ENCODE peak calls at places on chromosomes 2 and 18, in seven cellular contexts. T is hypothalamus, U is HFF-Myc, C is sciatic nerve, V is AG04449, Q is NCI-H1092 treated with DMSO at 0.1 percent for 48 hours, M is GM10248. D is an unnamed sample.

GRCh38 chr2:149313512-149313972 is 16.8 kb upstream of the LYPD6 start:
- DNase-seq in Q (peak; percentile 95), T (no peak), U (peak; percentile 19), M (peak; percentile 62), V (no peak), C (no peak), D (peak; percentile 71)

GRCh38 chr2:165469417-165469816 is at the start of gene CSRNP3:
- DNase-seq in C (peak; percentile 68), V (peak; percentile 23), U (peak; percentile 72), M (no peak), T (peak; percentile 28), Q (peak; percentile 94), D (peak; percentile 87)

GRCh38 chr2:88549616-88550292 is 77.5 kb downstream of the EIF2AK3 start:
- DNase-seq in V (no peak), Q (no peak), M (no peak), T (no peak), C (no peak), U (no peak), D (no peak)

GRCh38 chr2:102070058-102070642 is 72.4 kb upstream of the IL1R1 start:
- DNase-seq in C (peak; percentile 85), V (no peak), M (no peak), Q (no peak), U (no peak), T (no peak), D (no peak)

GRCh38 chr2:27798948-27799645 is 27.6 kb downstream of the MRPL33 start:
- DNase-seq in T (no peak), V (peak; percentile 100), U (peak; percentile 100), Q (no peak), C (no peak), M (no peak), D (peak; percentile 100)

GRCh38 chr2:168033966-168034365 is 213.4 kb downstream of the STK39 start:
- DNase-seq in U (no peak), C (no peak), M (no peak), Q (no peak), V (no peak), T (no peak), D (peak; percentile 83)

GRCh38 chr2:17918789-17919188 is 40.3 kb downstream of the KCNS3 start:
- DNase-seq in T (no peak), Q (no peak), V (no peak), U (no peak), C (no peak), M (no peak), D (peak; percentile 1)

GRCh38 chr2:190503088-190503487 is 31.4 kb downstream of the NEMP2 start:
- DNase-seq in Q (no peak), V (no peak), U (no peak), T (no peak), M (no peak), C (no peak), D (no peak)

GRCh38 chr2:72917138-72917874 is at the start of gene EMX1:
- DNase-seq in M (peak; percentile 85), U (no peak), T (no peak), C (no peak), Q (peak; percentile 37), V (no peak), D (peak; percentile 45)

GRCh38 chr2:66714651-66715050 is 279.7 kb downstream of the MEIS1 start:
- DNase-seq in C (no peak), U (no peak), Q (no peak), T (no peak), M (no peak), V (peak; percentile 44), D (no peak)

GRCh38 chr2:118672571-118673158 is 174.8 kb downstream of the EN1 start:
- DNase-seq in Q (no peak), C (no peak), M (no peak), V (no peak), T (no peak), U (no peak), D (no peak)

GRCh38 chr2:214960677-214961076 is 151.2 kb upstream of the BARD1 start:
- DNase-seq in C (no peak), V (no peak), M (no peak), T (no peak), Q (no peak), U (no peak), D (peak; percentile 37)

GRCh38 chr2:144208924-144209323 is 311.0 kb downstream of the ZEB2 start:
- DNase-seq in Q (no peak), V (no peak), C (no peak), U (no peak), M (no peak), T (no peak), D (no peak)

GRCh38 chr2:172198908-172199307 is 96.2 kb upstream of the DLX2 start:
- DNase-seq in C (no peak), Q (no peak), V (no peak), T (no peak), U (no peak), M (no peak), D (no peak)

GRCh38 chr2:1739961-1740713 is 4.2 kb downstream of the PXDN start:
- DNase-seq in M (no peak), V (no peak), C (peak; percentile 57), T (no peak), Q (no peak), U (no peak), D (no peak)

GRCh38 chr2:195575879-195576391 is 81.1 kb upstream of the SLC39A10 start:
- DNase-seq in Q (peak; percentile 43), C (no peak), U (peak; percentile 57), T (no peak), M (peak; percentile 38), V (peak; percentile 81), D (peak; percentile 91)

GRCh38 chr18:58670561-58671121 is 624 bp upstream of the MALT1 start:
- DNase-seq in Q (peak; percentile 55), C (no peak), T (no peak), M (no peak), U (no peak), V (no peak), D (peak; percentile 25)

GRCh38 chr2:144390424-144391020 is 129.4 kb downstream of the ZEB2 start:
- DNase-seq in T (no peak), C (no peak), M (no peak), V (no peak), U (no peak), Q (no peak), D (no peak)

GRCh38 chr2:71833855-71834554 is 313.7 kb downstream of the CYP26B1 start:
- DNase-seq in T (no peak), Q (no peak), V (no peak), M (no peak), C (peak; percentile 71), U (peak; percentile 41), D (no peak)

GRCh38 chr2:71613566-71613952 is 160.2 kb downstream of the DYSF start:
- DNase-seq in Q (no peak), T (no peak), U (no peak), V (no peak), C (no peak), M (no peak), D (no peak)

GRCh38 chr2:66926594-66927112 is 470.5 kb upstream of the ETAA1 start:
- DNase-seq in T (no peak), Q (no peak), M (no peak), C (no peak), U (no peak), V (no peak), D (no peak)

GRCh38 chr18:34494359-34494696 is 215.8 kb upstream of the DTNA start:
- DNase-seq in C (no peak), Q (no peak), M (no peak), T (no peak), V (no peak), U (no peak), D (no peak)

GRCh38 chr2:60779426-60779825 is 23.4 kb downstream of the PAPOLG start:
- DNase-seq in Q (no peak), V (no peak), C (no peak), M (no peak), U (no peak), T (no peak), D (no peak)

GRCh38 chr18:47773931-47774330 is 156.5 kb downstream of the SMAD2 start:
- DNase-seq in V (no peak), T (no peak), Q (no peak), M (no peak), C (no peak), U (no peak), D (no peak)

GRCh38 chr18:76619342-76620315 is 124.6 kb upstream of the ZNF516 start:
- DNase-seq in U (no peak), Q (peak; percentile 82), M (no peak), C (peak; percentile 87), T (no peak), V (no peak), D (peak; percentile 95)

GRCh38 chr2:85189606-85190270 is 56.5 kb downstream of the TCF7L1 start:
- DNase-seq in C (no peak), U (no peak), V (no peak), T (no peak), Q (no peak), M (no peak), D (no peak)

GRCh38 chr2:157894694-157895450 is 18.7 kb upstream of the ACVR1 start:
- DNase-seq in T (no peak), C (no peak), U (peak; percentile 48), Q (no peak), V (no peak), M (no peak), D (peak; percentile 66)

GRCh38 chr2:48927355-48927754 is 171.8 kb upstream of the LHCGR start:
- DNase-seq in Q (no peak), V (no peak), U (no peak), C (no peak), T (no peak), M (no peak), D (no peak)

GRCh38 chr2:125745514-125745913 is 910.4 kb upstream of the GYPC start:
- DNase-seq in M (no peak), V (no peak), C (no peak), Q (peak; percentile 50), T (no peak), U (no peak), D (peak; percentile 8)

GRCh38 chr18:40984856-40985255 is 970.2 kb upstream of the PIK3C3 start:
- DNase-seq in T (no peak), M (no peak), U (no peak), V (no peak), Q (no peak), C (no peak), D (peak; percentile 69)

GRCh38 chr2:46350030-46350699 is 53.0 kb downstream of the EPAS1 start:
- DNase-seq in C (no peak), T (no peak), Q (no peak), M (no peak), V (no peak), U (no peak), D (no peak)

GRCh38 chr18:78937166-78937565 is 42.5 kb upstream of the SALL3 start:
- DNase-seq in T (no peak), V (no peak), C (peak; percentile 8), M (no peak), U (no peak), Q (no peak), D (no peak)

GRCh38 chr2:241730679-241731293 is 3.6 kb upstream of the D2HGDH start:
- DNase-seq in C (no peak), V (no peak), U (no peak), Q (no peak), M (no peak), T (no peak), D (no peak)

GRCh38 chr2:30204281-30204680 is 27.1 kb upstream of the LBH start:
- DNase-seq in M (no peak), Q (no peak), C (no peak), T (no peak), U (no peak), V (no peak), D (no peak)

GRCh38 chr18:73752965-73753364 is 394.7 kb downstream of the FBXO15 start:
- DNase-seq in Q (no peak), V (no peak), U (no peak), T (no peak), M (no peak), C (no peak), D (peak; percentile 53)